ENCODE peak calls at places on chromosomes 6 and 20, in seven cellular contexts. One of them, this sample, is unnamed.

GRCh38 chr20:23160536-23161243 is 74.6 kb upstream of the CD93 start:
- DNase-seq in activated T-helper 1 cell treated with anti-CD3 and anti-CD28 coated beads, Interleukin-12 subunit alpha, Interleukin-12 subunit beta, Interleukin-2, Interleukin-4 antibody, amounts not matched to agents 30 ng/mL and 10 ng/mL and 1 ng/mL, durations not matched to agents 14 hours and 24 hours and 36 hours: no peak
- DNase-seq in cerebellum: no peak
- DNase-seq in sciatic nerve: no peak
- DNase-seq in central memory CD4-positive, alpha-beta T cell: no peak
- DNase-seq in mammary epithelial cell: peak
- DNase-seq in activated gamma-delta T cell treated with anti-CD3 and anti-CD28 coated beads, Interleukin-2, amount 50 U/mL, for 16 hours: no peak
- DNase-seq in this sample: no peak

GRCh38 chr6:34491091-34491430 is 25.2 kb downstream of the PACSIN1 start:
- DNase-seq in activated T-helper 1 cell treated with anti-CD3 and anti-CD28 coated beads, Interleukin-12 subunit alpha, Interleukin-12 subunit beta, Interleukin-2, Interleukin-4 antibody, amounts not matched to agents 30 ng/mL and 10 ng/mL and 1 ng/mL, durations not matched to agents 14 hours and 24 hours and 36 hours: no peak
- DNase-seq in cerebellum: no peak
- DNase-seq in sciatic nerve: no peak
- DNase-seq in central memory CD4-positive, alpha-beta T cell: no peak
- DNase-seq in mammary epithelial cell: no peak
- DNase-seq in activated gamma-delta T cell treated with anti-CD3 and anti-CD28 coated beads, Interleukin-2, amount 50 U/mL, for 16 hours: no peak
- DNase-seq in this sample: no peak

GRCh38 chr6:44511126-44511525 is 123.6 kb downstream of the CDC5L start:
- DNase-seq in activated T-helper 1 cell treated with anti-CD3 and anti-CD28 coated beads, Interleukin-12 subunit alpha, Interleukin-12 subunit beta, Interleukin-2, Interleukin-4 antibody, amounts not matched to agents 30 ng/mL and 10 ng/mL and 1 ng/mL, durations not matched to agents 14 hours and 24 hours and 36 hours: no peak
- DNase-seq in cerebellum: no peak
- DNase-seq in sciatic nerve: no peak
- DNase-seq in central memory CD4-positive, alpha-beta T cell: no peak
- DNase-seq in mammary epithelial cell: no peak
- DNase-seq in activated gamma-delta T cell treated with anti-CD3 and anti-CD28 coated beads, Interleukin-2, amount 50 U/mL, for 16 hours: no peak
- DNase-seq in this sample: peak

GRCh38 chr20:38652995-38653394 is 51.4 kb downstream of the ARHGAP40 start:
- DNase-seq in activated T-helper 1 cell treated with anti-CD3 and anti-CD28 coated beads, Interleukin-12 subunit alpha, Interleukin-12 subunit beta, Interleukin-2, Interleukin-4 antibody, amounts not matched to agents 30 ng/mL and 10 ng/mL and 1 ng/mL, durations not matched to agents 14 hours and 24 hours and 36 hours: no peak
- DNase-seq in cerebellum: no peak
- DNase-seq in sciatic nerve: no peak
- DNase-seq in central memory CD4-positive, alpha-beta T cell: no peak
- DNase-seq in mammary epithelial cell: no peak
- DNase-seq in activated gamma-delta T cell treated with anti-CD3 and anti-CD28 coated beads, Interleukin-2, amount 50 U/mL, for 16 hours: no peak
- DNase-seq in this sample: no peak

GRCh38 chr20:54323227-54323734 is 115.4 kb downstream of the PFDN4 start:
- DNase-seq in activated T-helper 1 cell treated with anti-CD3 and anti-CD28 coated beads, Interleukin-12 subunit alpha, Interleukin-12 subunit beta, Interleukin-2, Interleukin-4 antibody, amounts not matched to agents 30 ng/mL and 10 ng/mL and 1 ng/mL, durations not matched to agents 14 hours and 24 hours and 36 hours: no peak
- DNase-seq in cerebellum: peak
- DNase-seq in sciatic nerve: no peak
- DNase-seq in central memory CD4-positive, alpha-beta T cell: no peak
- DNase-seq in mammary epithelial cell: no peak
- DNase-seq in activated gamma-delta T cell treated with anti-CD3 and anti-CD28 coated beads, Interleukin-2, amount 50 U/mL, for 16 hours: no peak
- DNase-seq in this sample: no peak

GRCh38 chr6:104638841-104639290 is 220.9 kb downstream of the HACE1 start:
- DNase-seq in activated T-helper 1 cell treated with anti-CD3 and anti-CD28 coated beads, Interleukin-12 subunit alpha, Interleukin-12 subunit beta, Interleukin-2, Interleukin-4 antibody, amounts not matched to agents 30 ng/mL and 10 ng/mL and 1 ng/mL, durations not matched to agents 14 hours and 24 hours and 36 hours: no peak
- DNase-seq in cerebellum: no peak
- DNase-seq in sciatic nerve: no peak
- DNase-seq in central memory CD4-positive, alpha-beta T cell: no peak
- DNase-seq in mammary epithelial cell: no peak
- DNase-seq in activated gamma-delta T cell treated with anti-CD3 and anti-CD28 coated beads, Interleukin-2, amount 50 U/mL, for 16 hours: no peak
- DNase-seq in this sample: no peak

GRCh38 chr6:20444786-20445271 is 43.1 kb downstream of the E2F3 start:
- DNase-seq in activated T-helper 1 cell treated with anti-CD3 and anti-CD28 coated beads, Interleukin-12 subunit alpha, Interleukin-12 subunit beta, Interleukin-2, Interleukin-4 antibody, amounts not matched to agents 30 ng/mL and 10 ng/mL and 1 ng/mL, durations not matched to agents 14 hours and 24 hours and 36 hours: no peak
- DNase-seq in cerebellum: no peak
- DNase-seq in sciatic nerve: no peak
- DNase-seq in central memory CD4-positive, alpha-beta T cell: no peak
- DNase-seq in mammary epithelial cell: peak
- DNase-seq in activated gamma-delta T cell treated with anti-CD3 and anti-CD28 coated beads, Interleukin-2, amount 50 U/mL, for 16 hours: no peak
- DNase-seq in this sample: no peak

GRCh38 chr20:32621071-32621913 is 36.2 kb upstream of the NOL4L start:
- DNase-seq in activated T-helper 1 cell treated with anti-CD3 and anti-CD28 coated beads, Interleukin-12 subunit alpha, Interleukin-12 subunit beta, Interleukin-2, Interleukin-4 antibody, amounts not matched to agents 30 ng/mL and 10 ng/mL and 1 ng/mL, durations not matched to agents 14 hours and 24 hours and 36 hours: no peak
- DNase-seq in cerebellum: no peak
- DNase-seq in sciatic nerve: no peak
- DNase-seq in central memory CD4-positive, alpha-beta T cell: no peak
- DNase-seq in mammary epithelial cell: no peak
- DNase-seq in activated gamma-delta T cell treated with anti-CD3 and anti-CD28 coated beads, Interleukin-2, amount 50 U/mL, for 16 hours: no peak
- DNase-seq in this sample: no peak

GRCh38 chr6:101443315-101443714 is 49.8 kb downstream of the GRIK2 start:
- DNase-seq in activated T-helper 1 cell treated with anti-CD3 and anti-CD28 coated beads, Interleukin-12 subunit alpha, Interleukin-12 subunit beta, Interleukin-2, Interleukin-4 antibody, amounts not matched to agents 30 ng/mL and 10 ng/mL and 1 ng/mL, durations not matched to agents 14 hours and 24 hours and 36 hours: no peak
- DNase-seq in cerebellum: no peak
- DNase-seq in sciatic nerve: no peak
- DNase-seq in central memory CD4-positive, alpha-beta T cell: no peak
- DNase-seq in mammary epithelial cell: peak
- DNase-seq in activated gamma-delta T cell treated with anti-CD3 and anti-CD28 coated beads, Interleukin-2, amount 50 U/mL, for 16 hours: no peak
- DNase-seq in this sample: no peak

GRCh38 chr6:90375681-90376439 is 79.2 kb upstream of the BACH2 start:
- DNase-seq in activated T-helper 1 cell treated with anti-CD3 and anti-CD28 coated beads, Interleukin-12 subunit alpha, Interleukin-12 subunit beta, Interleukin-2, Interleukin-4 antibody, amounts not matched to agents 30 ng/mL and 10 ng/mL and 1 ng/mL, durations not matched to agents 14 hours and 24 hours and 36 hours: no peak
- DNase-seq in cerebellum: no peak
- DNase-seq in sciatic nerve: no peak
- DNase-seq in central memory CD4-positive, alpha-beta T cell: no peak
- DNase-seq in mammary epithelial cell: no peak
- DNase-seq in activated gamma-delta T cell treated with anti-CD3 and anti-CD28 coated beads, Interleukin-2, amount 50 U/mL, for 16 hours: no peak
- DNase-seq in this sample: no peak

GRCh38 chr20:35496481-35496880 is 33.0 kb downstream of the C20orf173 start:
- DNase-seq in activated T-helper 1 cell treated with anti-CD3 and anti-CD28 coated beads, Interleukin-12 subunit alpha, Interleukin-12 subunit beta, Interleukin-2, Interleukin-4 antibody, amounts not matched to agents 30 ng/mL and 10 ng/mL and 1 ng/mL, durations not matched to agents 14 hours and 24 hours and 36 hours: no peak
- DNase-seq in cerebellum: no peak
- DNase-seq in sciatic nerve: no peak
- DNase-seq in central memory CD4-positive, alpha-beta T cell: no peak
- DNase-seq in mammary epithelial cell: no peak
- DNase-seq in activated gamma-delta T cell treated with anti-CD3 and anti-CD28 coated beads, Interleukin-2, amount 50 U/mL, for 16 hours: no peak
- DNase-seq in this sample: no peak

GRCh38 chr6:27902335-27903314 is 9.6 kb downstream of the OR2B2 start:
- DNase-seq in activated T-helper 1 cell treated with anti-CD3 and anti-CD28 coated beads, Interleukin-12 subunit alpha, Interleukin-12 subunit beta, Interleukin-2, Interleukin-4 antibody, amounts not matched to agents 30 ng/mL and 10 ng/mL and 1 ng/mL, durations not matched to agents 14 hours and 24 hours and 36 hours: peak
- DNase-seq in cerebellum: peak
- DNase-seq in sciatic nerve: peak
- DNase-seq in central memory CD4-positive, alpha-beta T cell: peak
- DNase-seq in mammary epithelial cell: peak
- DNase-seq in activated gamma-delta T cell treated with anti-CD3 and anti-CD28 coated beads, Interleukin-2, amount 50 U/mL, for 16 hours: peak
- DNase-seq in this sample: peak

GRCh38 chr6:53268858-53269608 is 79.7 kb downstream of the ELOVL5 start:
- DNase-seq in activated T-helper 1 cell treated with anti-CD3 and anti-CD28 coated beads, Interleukin-12 subunit alpha, Interleukin-12 subunit beta, Interleukin-2, Interleukin-4 antibody, amounts not matched to agents 30 ng/mL and 10 ng/mL and 1 ng/mL, durations not matched to agents 14 hours and 24 hours and 36 hours: no peak
- DNase-seq in cerebellum: no peak
- DNase-seq in sciatic nerve: no peak
- DNase-seq in central memory CD4-positive, alpha-beta T cell: no peak
- DNase-seq in mammary epithelial cell: no peak
- DNase-seq in activated gamma-delta T cell treated with anti-CD3 and anti-CD28 coated beads, Interleukin-2, amount 50 U/mL, for 16 hours: no peak
- DNase-seq in this sample: no peak

GRCh38 chr6:24489881-24490280 is 503 bp upstream of the GPLD1 start:
- DNase-seq in activated T-helper 1 cell treated with anti-CD3 and anti-CD28 coated beads, Interleukin-12 subunit alpha, Interleukin-12 subunit beta, Interleukin-2, Interleukin-4 antibody, amounts not matched to agents 30 ng/mL and 10 ng/mL and 1 ng/mL, durations not matched to agents 14 hours and 24 hours and 36 hours: no peak
- DNase-seq in cerebellum: no peak
- DNase-seq in sciatic nerve: no peak
- DNase-seq in central memory CD4-positive, alpha-beta T cell: no peak
- DNase-seq in mammary epithelial cell: peak
- DNase-seq in activated gamma-delta T cell treated with anti-CD3 and anti-CD28 coated beads, Interleukin-2, amount 50 U/mL, for 16 hours: no peak
- DNase-seq in this sample: no peak

GRCh38 chr20:57653910-57654309 is 33.7 kb upstream of the ZBP1 start:
- DNase-seq in activated T-helper 1 cell treated with anti-CD3 and anti-CD28 coated beads, Interleukin-12 subunit alpha, Interleukin-12 subunit beta, Interleukin-2, Interleukin-4 antibody, amounts not matched to agents 30 ng/mL and 10 ng/mL and 1 ng/mL, durations not matched to agents 14 hours and 24 hours and 36 hours: no peak
- DNase-seq in cerebellum: no peak
- DNase-seq in sciatic nerve: peak
- DNase-seq in central memory CD4-positive, alpha-beta T cell: no peak
- DNase-seq in mammary epithelial cell: no peak
- DNase-seq in activated gamma-delta T cell treated with anti-CD3 and anti-CD28 coated beads, Interleukin-2, amount 50 U/mL, for 16 hours: no peak
- DNase-seq in this sample: no peak

GRCh38 chr20:728022-728944 is 40.0 kb downstream of the SLC52A3 start:
- DNase-seq in activated T-helper 1 cell treated with anti-CD3 and anti-CD28 coated beads, Interleukin-12 subunit alpha, Interleukin-12 subunit beta, Interleukin-2, Interleukin-4 antibody, amounts not matched to agents 30 ng/mL and 10 ng/mL and 1 ng/mL, durations not matched to agents 14 hours and 24 hours and 36 hours: peak
- DNase-seq in cerebellum: peak
- DNase-seq in sciatic nerve: peak
- DNase-seq in central memory CD4-positive, alpha-beta T cell: no peak
- DNase-seq in mammary epithelial cell: no peak
- DNase-seq in activated gamma-delta T cell treated with anti-CD3 and anti-CD28 coated beads, Interleukin-2, amount 50 U/mL, for 16 hours: peak
- DNase-seq in this sample: peak

GRCh38 chr6:143301204-143301603 is 149.3 kb downstream of the ADAT2 start:
- DNase-seq in activated T-helper 1 cell treated with anti-CD3 and anti-CD28 coated beads, Interleukin-12 subunit alpha, Interleukin-12 subunit beta, Interleukin-2, Interleukin-4 antibody, amounts not matched to agents 30 ng/mL and 10 ng/mL and 1 ng/mL, durations not matched to agents 14 hours and 24 hours and 36 hours: no peak
- DNase-seq in cerebellum: no peak
- DNase-seq in sciatic nerve: no peak
- DNase-seq in central memory CD4-positive, alpha-beta T cell: no peak
- DNase-seq in mammary epithelial cell: no peak
- DNase-seq in activated gamma-delta T cell treated with anti-CD3 and anti-CD28 coated beads, Interleukin-2, amount 50 U/mL, for 16 hours: no peak
- DNase-seq in this sample: no peak

GRCh38 chr6:126696921-126697693 is 357.2 kb downstream of the CENPW start:
- DNase-seq in activated T-helper 1 cell treated with anti-CD3 and anti-CD28 coated beads, Interleukin-12 subunit alpha, Interleukin-12 subunit beta, Interleukin-2, Interleukin-4 antibody, amounts not matched to agents 30 ng/mL and 10 ng/mL and 1 ng/mL, durations not matched to agents 14 hours and 24 hours and 36 hours: no peak
- DNase-seq in cerebellum: no peak
- DNase-seq in sciatic nerve: no peak
- DNase-seq in central memory CD4-positive, alpha-beta T cell: no peak
- DNase-seq in mammary epithelial cell: no peak
- DNase-seq in activated gamma-delta T cell treated with anti-CD3 and anti-CD28 coated beads, Interleukin-2, amount 50 U/mL, for 16 hours: no peak
- DNase-seq in this sample: no peak

GRCh38 chr6:45791181-45791580 is 224.5 kb downstream of the CLIC5 start:
- DNase-seq in activated T-helper 1 cell treated with anti-CD3 and anti-CD28 coated beads, Interleukin-12 subunit alpha, Interleukin-12 subunit beta, Interleukin-2, Interleukin-4 antibody, amounts not matched to agents 30 ng/mL and 10 ng/mL and 1 ng/mL, durations not matched to agents 14 hours and 24 hours and 36 hours: no peak
- DNase-seq in cerebellum: no peak
- DNase-seq in sciatic nerve: no peak
- DNase-seq in central memory CD4-positive, alpha-beta T cell: no peak
- DNase-seq in mammary epithelial cell: peak
- DNase-seq in activated gamma-delta T cell treated with anti-CD3 and anti-CD28 coated beads, Interleukin-2, amount 50 U/mL, for 16 hours: no peak
- DNase-seq in this sample: no peak

GRCh38 chr6:106510090-106510970 is 119.0 kb downstream of the RTN4IP1 start:
- DNase-seq in activated T-helper 1 cell treated with anti-CD3 and anti-CD28 coated beads, Interleukin-12 subunit alpha, Interleukin-12 subunit beta, Interleukin-2, Interleukin-4 antibody, amounts not matched to agents 30 ng/mL and 10 ng/mL and 1 ng/mL, durations not matched to agents 14 hours and 24 hours and 36 hours: peak
- DNase-seq in cerebellum: no peak
- DNase-seq in sciatic nerve: peak
- DNase-seq in central memory CD4-positive, alpha-beta T cell: peak
- DNase-seq in mammary epithelial cell: peak
- DNase-seq in activated gamma-delta T cell treated with anti-CD3 and anti-CD28 coated beads, Interleukin-2, amount 50 U/mL, for 16 hours: peak
- DNase-seq in this sample: peak